ENCODE peak calls at places on chromosomes 4 and X, in six cellular contexts. One of them, this sample, is unnamed.

GRCh38 chr4:32462944-32463343 is 1742.8 kb downstream of the PCDH7 start:
- DNase-seq in neural crest cell: no peak
- DNase-seq in left ventricle myocardium inferior: no peak
- DNase-seq in GM20000: no peak
- DNase-seq in GM12878: no peak
- DNase-seq in nephron progenitor cell: no peak
- DNase-seq in this sample: no peak

GRCh38 chr4:122826000-122826595 is 533 bp upstream of the FGF2 start:
- DNase-seq in nephron progenitor cell: no peak
- DNase-seq in neural crest cell: no peak
- DNase-seq in GM20000: no peak
- DNase-seq in GM12878: no peak
- DNase-seq in left ventricle myocardium inferior: no peak
- DNase-seq in this sample: no peak

GRCh38 chrX:24339911-24340310 is 20.5 kb upstream of the SUPT20HL1 start:
- DNase-seq in GM12878: no peak
- DNase-seq in GM20000: no peak
- DNase-seq in nephron progenitor cell: no peak
- DNase-seq in neural crest cell: no peak
- DNase-seq in left ventricle myocardium inferior: no peak
- DNase-seq in this sample: no peak

GRCh38 chr4:41256740-41257256 is at the start of gene UCHL1:
- DNase-seq in neural crest cell: peak; percentile 89
- DNase-seq in GM12878: no peak
- DNase-seq in left ventricle myocardium inferior: peak; percentile 29
- DNase-seq in nephron progenitor cell: peak; percentile 92
- DNase-seq in GM20000: peak; percentile 30
- DNase-seq in this sample: peak; percentile 35

GRCh38 chrX:40663880-40664630 is 16.7 kb upstream of the CXorf38 start:
- DNase-seq in nephron progenitor cell: peak; percentile 8
- DNase-seq in neural crest cell: no peak
- DNase-seq in GM20000: no peak
- DNase-seq in left ventricle myocardium inferior: no peak
- DNase-seq in GM12878: no peak
- DNase-seq in this sample: no peak

GRCh38 chr4:25760048-25760447 is 102.7 kb downstream of the SEL1L3 start:
- DNase-seq in neural crest cell: no peak
- DNase-seq in GM20000: no peak
- DNase-seq in left ventricle myocardium inferior: no peak
- DNase-seq in nephron progenitor cell: no peak
- DNase-seq in GM12878: no peak
- DNase-seq in this sample: no peak

GRCh38 chrX:49919617-49920016 is 2.8 kb upstream of the CLCN5 start:
- DNase-seq in nephron progenitor cell: peak; percentile 58
- DNase-seq in left ventricle myocardium inferior: peak; percentile 42
- DNase-seq in GM12878: no peak
- DNase-seq in neural crest cell: peak; percentile 40
- DNase-seq in GM20000: peak; percentile 18
- DNase-seq in this sample: peak; percentile 47

GRCh38 chrX:154123241-154124219 is 20.5 kb upstream of the OPN1LW start:
- DNase-seq in left ventricle myocardium inferior: peak; percentile 29
- DNase-seq in neural crest cell: no peak
- DNase-seq in GM12878: no peak
- DNase-seq in nephron progenitor cell: no peak
- DNase-seq in GM20000: peak; percentile 34
- DNase-seq in this sample: peak; percentile 37

GRCh38 chr4:103092245-103092644 is 7.4 kb downstream of the BDH2 start:
- DNase-seq in GM12878: no peak
- DNase-seq in neural crest cell: no peak
- DNase-seq in left ventricle myocardium inferior: no peak
- DNase-seq in GM20000: no peak
- DNase-seq in nephron progenitor cell: no peak
- DNase-seq in this sample: no peak

GRCh38 chr4:106355193-106355592 is 13.4 kb downstream of the GIMD1 start:
- DNase-seq in nephron progenitor cell: no peak
- DNase-seq in left ventricle myocardium inferior: no peak
- DNase-seq in GM20000: no peak
- DNase-seq in neural crest cell: no peak
- DNase-seq in GM12878: no peak
- DNase-seq in this sample: no peak

GRCh38 chr4:6463311-6464289 is 8.8 kb downstream of the PPP2R2C start:
- DNase-seq in nephron progenitor cell: no peak
- DNase-seq in left ventricle myocardium inferior: no peak
- DNase-seq in neural crest cell: no peak
- DNase-seq in GM20000: no peak
- DNase-seq in GM12878: no peak
- DNase-seq in this sample: no peak

DNA sequence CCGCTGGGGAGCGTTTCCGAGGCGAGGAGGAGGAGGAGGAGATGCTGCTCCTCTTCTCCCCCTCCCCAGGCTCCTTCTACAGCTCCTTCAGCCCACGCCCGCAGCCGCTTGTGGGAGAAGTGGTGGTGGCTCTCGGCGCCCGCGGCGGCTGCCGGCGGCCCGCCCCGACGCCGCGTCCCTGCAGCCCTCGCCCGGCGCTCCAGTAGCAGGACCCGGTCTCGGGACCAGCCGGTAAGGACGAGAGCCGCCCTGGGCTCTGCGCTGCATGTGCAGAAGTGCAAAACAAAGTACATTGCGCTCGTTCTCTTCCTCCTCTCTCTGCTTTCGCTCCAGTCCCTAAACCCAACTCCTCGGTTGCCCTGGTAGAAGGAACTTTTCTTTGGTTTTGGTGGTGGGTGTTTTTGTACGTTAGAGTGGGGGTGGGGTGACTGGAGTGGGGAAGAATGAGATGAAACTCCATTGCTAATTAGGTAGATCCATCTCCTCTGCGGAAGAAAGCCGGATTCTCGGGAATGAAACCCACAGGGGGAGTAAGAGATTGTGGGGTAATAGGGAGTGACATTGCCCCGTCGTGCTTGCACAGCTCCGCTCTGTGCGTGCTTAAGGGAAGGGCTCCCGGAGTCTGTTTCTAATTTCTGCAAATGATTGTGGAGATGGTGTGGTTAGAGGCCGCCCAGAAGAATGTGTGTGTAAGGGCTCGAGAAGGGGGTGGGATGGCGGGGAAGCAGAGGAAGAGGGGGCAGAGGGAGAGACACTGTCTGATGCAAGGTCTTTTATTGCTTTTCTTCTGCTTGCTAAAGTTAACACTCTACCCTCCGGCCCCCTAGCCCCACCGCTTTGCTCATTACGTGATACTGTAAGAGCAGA is 677 bp downstream of the PTPN13 start:
- DNase-seq in left ventricle myocardium inferior: peak; percentile 34
- DNase-seq in GM20000: peak; percentile 38
- DNase-seq in neural crest cell: no peak
- DNase-seq in GM12878: no peak
- DNase-seq in nephron progenitor cell: peak; percentile 43
- DNase-seq in this sample: peak; percentile 19
- TF ChIP-seq CTCF in left ventricle myocardium inferior: no peak
- TF ChIP-seq CTCF in GM20000: no peak
- TF ChIP-seq CTCF in neural crest cell: peak; percentile 43
- TF ChIP-seq CTCF in GM12878: no peak
- TF ChIP-seq CTCF in nephron progenitor cell: no peak
- TF ChIP-seq CTCF in this sample: no peak

DNA sequence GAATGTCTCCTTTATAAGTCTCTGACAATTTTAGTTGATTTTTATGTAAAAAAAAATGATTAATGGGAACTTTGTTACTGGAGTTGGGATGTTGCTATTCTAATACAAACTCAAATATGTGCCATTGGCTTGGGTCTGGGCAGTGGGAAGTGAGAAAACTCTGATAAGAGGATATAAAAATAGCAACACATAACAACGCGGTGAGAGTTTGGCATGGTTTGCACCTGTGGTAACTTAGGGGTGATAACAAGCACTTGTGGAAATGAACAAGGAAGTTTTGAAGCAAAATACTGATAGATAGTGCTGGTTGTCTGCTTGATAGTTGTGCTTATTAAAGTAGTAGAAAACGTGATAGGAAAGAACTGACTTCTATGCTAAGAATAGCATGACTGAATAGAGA is 743.3 kb upstream of the AGA start:
- DNase-seq in GM12878: no peak
- DNase-seq in neural crest cell: no peak
- DNase-seq in GM20000: no peak
- DNase-seq in left ventricle myocardium inferior: no peak
- DNase-seq in nephron progenitor cell: no peak
- DNase-seq in this sample: no peak
- TF ChIP-seq CTCF in GM12878: no peak
- TF ChIP-seq CTCF in neural crest cell: no peak
- TF ChIP-seq CTCF in GM20000: no peak
- TF ChIP-seq CTCF in left ventricle myocardium inferior: no peak
- TF ChIP-seq CTCF in nephron progenitor cell: no peak
- TF ChIP-seq CTCF in this sample: no peak

GRCh38 chr4:140996757-140997156 is 136.5 kb downstream of the RNF150 start:
- DNase-seq in GM20000: no peak
- DNase-seq in neural crest cell: no peak
- DNase-seq in GM12878: no peak
- DNase-seq in nephron progenitor cell: no peak
- DNase-seq in left ventricle myocardium inferior: no peak
- DNase-seq in this sample: no peak
- TF ChIP-seq CTCF in GM20000: no peak
- TF ChIP-seq CTCF in neural crest cell: no peak
- TF ChIP-seq CTCF in GM12878: no peak
- TF ChIP-seq CTCF in nephron progenitor cell: no peak
- TF ChIP-seq CTCF in left ventricle myocardium inferior: no peak
- TF ChIP-seq CTCF in this sample: no peak

GRCh38 chr4:53113433-53114215 is 251.5 kb downstream of the RASL11B start:
- DNase-seq in neural crest cell: no peak
- DNase-seq in left ventricle myocardium inferior: no peak
- DNase-seq in GM20000: no peak
- DNase-seq in GM12878: no peak
- DNase-seq in nephron progenitor cell: no peak
- DNase-seq in this sample: peak; percentile 19

GRCh38 chr4:53120801-53121200 is 245.1 kb downstream of the SCFD2 start:
- DNase-seq in left ventricle myocardium inferior: no peak
- DNase-seq in nephron progenitor cell: no peak
- DNase-seq in GM12878: no peak
- DNase-seq in neural crest cell: no peak
- DNase-seq in GM20000: no peak
- DNase-seq in this sample: no peak

GRCh38 chr4:53119685-53120084 is 246.2 kb downstream of the SCFD2 start:
- DNase-seq in left ventricle myocardium inferior: no peak
- DNase-seq in GM20000: no peak
- DNase-seq in neural crest cell: no peak
- DNase-seq in GM12878: no peak
- DNase-seq in nephron progenitor cell: peak; percentile 11
- DNase-seq in this sample: no peak

GRCh38 chr4:53118676-53119075 is 247.2 kb downstream of the SCFD2 start:
- DNase-seq in neural crest cell: no peak
- DNase-seq in GM20000: no peak
- DNase-seq in nephron progenitor cell: no peak
- DNase-seq in left ventricle myocardium inferior: no peak
- DNase-seq in GM12878: no peak
- DNase-seq in this sample: no peak

GRCh38 chr4:53116959-53117358 is 248.9 kb downstream of the SCFD2 start:
- DNase-seq in neural crest cell: no peak
- DNase-seq in GM20000: no peak
- DNase-seq in GM12878: no peak
- DNase-seq in nephron progenitor cell: no peak
- DNase-seq in left ventricle myocardium inferior: no peak
- DNase-seq in this sample: no peak
- TF ChIP-seq CTCF in neural crest cell: no peak
- TF ChIP-seq CTCF in GM20000: no peak
- TF ChIP-seq CTCF in GM12878: no peak
- TF ChIP-seq CTCF in nephron progenitor cell: no peak
- TF ChIP-seq CTCF in left ventricle myocardium inferior: no peak
- TF ChIP-seq CTCF in this sample: no peak

DNA sequence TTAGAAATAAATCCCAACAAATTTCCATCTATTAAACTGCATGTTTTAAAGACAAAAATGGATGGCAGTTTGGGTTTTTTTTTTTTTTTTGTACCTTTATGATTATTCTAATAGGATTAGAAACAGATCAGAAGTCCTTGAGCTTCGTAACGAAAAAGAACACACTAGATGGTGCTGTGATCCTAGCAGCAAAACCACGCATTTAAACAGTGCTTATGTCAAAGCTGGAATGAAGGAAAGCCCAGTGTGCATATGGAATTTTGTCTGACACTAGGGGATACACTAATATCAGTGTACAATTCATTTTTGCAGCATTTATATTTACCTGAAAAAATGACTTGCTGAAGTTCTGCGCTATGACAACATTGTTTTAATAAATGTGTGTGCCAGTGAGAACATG is 229.1 kb downstream of the VEGFC start:
- DNase-seq in GM12878: no peak
- DNase-seq in left ventricle myocardium inferior: no peak
- DNase-seq in neural crest cell: no peak
- DNase-seq in GM20000: no peak
- DNase-seq in nephron progenitor cell: no peak
- DNase-seq in this sample: no peak
- TF ChIP-seq CTCF in GM12878: no peak
- TF ChIP-seq CTCF in left ventricle myocardium inferior: peak; percentile 51
- TF ChIP-seq CTCF in neural crest cell: no peak
- TF ChIP-seq CTCF in GM20000: no peak
- TF ChIP-seq CTCF in nephron progenitor cell: no peak
- TF ChIP-seq CTCF in this sample: no peak

DNA sequence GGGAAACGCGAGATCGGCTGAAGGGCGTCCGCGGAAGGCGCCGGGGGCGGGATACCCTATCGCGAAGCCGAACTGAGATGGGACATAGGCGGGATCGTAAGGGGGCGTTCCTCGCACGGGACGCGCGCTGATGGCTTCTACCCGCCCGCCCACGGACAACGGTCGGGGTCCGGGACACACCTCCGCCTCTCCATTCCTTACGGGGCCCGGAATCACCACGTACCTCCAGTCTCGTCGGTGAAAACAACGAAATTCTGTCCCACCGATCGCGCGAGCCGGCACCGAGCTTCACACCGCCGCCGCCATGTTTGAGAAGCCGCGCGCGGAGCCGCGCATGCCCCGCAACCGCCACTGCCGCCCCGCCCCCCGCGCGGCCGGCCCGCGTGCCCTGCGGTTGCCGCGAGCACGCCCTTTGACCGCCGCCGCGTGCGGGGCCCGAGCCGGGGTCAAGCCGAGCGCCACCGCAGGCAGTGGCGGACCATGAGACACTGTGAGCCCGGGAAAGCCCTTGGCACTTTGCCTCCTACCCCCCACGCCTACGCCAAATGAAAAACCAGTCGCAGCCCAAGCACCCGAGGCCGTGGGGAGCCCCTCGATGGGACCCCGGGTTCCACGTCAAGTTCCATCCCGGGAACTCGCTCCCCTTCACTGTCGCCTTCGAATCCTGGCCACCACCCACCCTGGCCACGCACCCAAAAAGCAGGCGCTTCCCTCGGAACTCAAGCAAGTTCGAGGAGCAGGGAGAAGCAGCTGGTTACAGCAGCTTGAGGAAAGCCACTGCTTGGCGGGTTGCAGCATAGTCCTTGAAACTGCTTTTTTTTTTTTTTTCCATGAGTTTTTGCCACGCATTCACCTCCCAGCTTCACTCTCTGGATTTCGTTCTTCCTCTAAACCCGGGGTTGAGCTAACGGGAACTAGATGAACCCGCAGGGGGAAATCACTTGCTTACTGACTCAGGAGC is at the start of gene SCML2:
- DNase-seq in nephron progenitor cell: peak; percentile 74
- DNase-seq in left ventricle myocardium inferior: peak; percentile 38
- DNase-seq in neural crest cell: peak; percentile 41
- DNase-seq in GM12878: no peak
- DNase-seq in GM20000: peak; percentile 20
- DNase-seq in this sample: peak; percentile 37
- TF ChIP-seq CTCF in nephron progenitor cell: no peak
- TF ChIP-seq CTCF in left ventricle myocardium inferior: no peak
- TF ChIP-seq CTCF in neural crest cell: no peak
- TF ChIP-seq CTCF in GM12878: no peak
- TF ChIP-seq CTCF in GM20000: no peak
- TF ChIP-seq CTCF in this sample: no peak

GRCh38 chrX:79270401-79270800 is 96.7 kb downstream of the ITM2A start:
- DNase-seq in neural crest cell: no peak
- DNase-seq in GM12878: peak; percentile 63
- DNase-seq in nephron progenitor cell: peak; percentile 33
- DNase-seq in left ventricle myocardium inferior: peak; percentile 21
- DNase-seq in GM20000: peak; percentile 35
- DNase-seq in this sample: peak; percentile 90
- TF ChIP-seq CTCF in neural crest cell: peak; percentile 35
- TF ChIP-seq CTCF in GM12878: peak; percentile 74
- TF ChIP-seq CTCF in nephron progenitor cell: peak; percentile 45
- TF ChIP-seq CTCF in left ventricle myocardium inferior: peak; percentile 53
- TF ChIP-seq CTCF in GM20000: peak; percentile 54
- TF ChIP-seq CTCF in this sample: peak; percentile 62

This sample was measured in activated CD8-positive, alpha-beta T cell treated with anti-CD3 and anti-CD28 coated beads for 36 hours.